ENCODE peak calls at places on chromosomes 12 and 14, in six cellular contexts. Y is GM23338, S is A549, G is lower leg skin, N is choroid plexus epithelial cell, U is ovary. Z is an unnamed sample.

GRCh38 chr12:103505371-103506236 is 9.8 kb upstream of the C12orf42 start:
- DNase-seq in Y (no peak), S (no peak), G (no peak), N (no peak), U (no peak), Z (no peak)

GRCh38 chr12:49762468-49762847 is 21.1 kb downstream of the TMBIM6 start:
- DNase-seq in Y (peak; percentile 17), S (no peak), G (no peak), N (no peak), U (no peak), Z (no peak)

GRCh38 chr14:73888971-73889370 is 2.3 kb downstream of the ZNF410 start:
- DNase-seq in Y (no peak), S (no peak), G (no peak), N (no peak), U (no peak), Z (no peak)

GRCh38 chr14:75979071-75979571 is 2.7 kb downstream of the TGFB3 start:
- DNase-seq in Y (peak; percentile 76), S (peak; percentile 33), G (no peak), N (peak; percentile 73), U (peak; percentile 48), Z (peak; percentile 57)

GRCh38 chr14:51453869-51454268 is 197.8 kb upstream of the FRMD6 start:
- DNase-seq in Y (no peak), S (no peak), G (no peak), N (no peak), U (no peak), Z (no peak)

GRCh38 chr12:39292125-39292630 is 150.7 kb downstream of the KIF21A start:
- DNase-seq in Y (no peak), S (no peak), G (no peak), N (no peak), U (no peak), Z (no peak)

GRCh38 chr14:93643127-93643526 is 145.2 kb downstream of the PRIMA1 start:
- DNase-seq in Y (no peak), S (no peak), G (no peak), N (no peak), U (no peak), Z (no peak)

GRCh38 chr14:92613008-92613658 is 99.6 kb downstream of the RIN3 start:
- DNase-seq in Y (peak; percentile 89), S (no peak), G (no peak), N (peak; percentile 20), U (no peak), Z (peak; percentile 75)

GRCh38 chr12:53345486-53346195 is 9.5 kb upstream of the SP7 start:
- DNase-seq in Y (peak; percentile 63), S (no peak), G (no peak), N (no peak), U (no peak), Z (peak; percentile 69)

GRCh38 chr14:95701846-95702221 is 12.1 kb downstream of the TCL1A start:
- DNase-seq in Y (peak; percentile 68), S (no peak), G (no peak), N (peak; percentile 2), U (no peak), Z (no peak)

GRCh38 chr14:21034707-21035106 is at the start of gene RNASE13:
- DNase-seq in Y (no peak), S (no peak), G (no peak), N (no peak), U (no peak), Z (no peak)

GRCh38 chr14:65403231-65403630 is 9.3 kb upstream of the FUT8 start:
- DNase-seq in Y (no peak), S (no peak), G (no peak), N (peak; percentile 60), U (no peak), Z (no peak)

GRCh38 chr14:55249423-55249822 is 21.8 kb upstream of the FBXO34 start:
- DNase-seq in Y (no peak), S (no peak), G (no peak), N (peak; percentile 57), U (no peak), Z (peak; percentile 91)

GRCh38 chr14:104323551-104324175 is 185.3 kb downstream of the KIF26A start:
- DNase-seq in Y (no peak), S (no peak), G (no peak), N (no peak), U (no peak), Z (no peak)

GRCh38 chr12:123115409-123116111 is 35.3 kb downstream of the PITPNM2 start:
- DNase-seq in Y (no peak), S (no peak), G (peak; percentile 78), N (peak; percentile 95), U (peak; percentile 76), Z (no peak)

GRCh38 chr14:21103165-21103709 is 2.4 kb downstream of the TMEM253 start:
- DNase-seq in Y (peak; percentile 51), S (peak; percentile 96), G (no peak), N (no peak), U (no peak), Z (no peak)

GRCh38 chr12:23611320-23611719 is 338.1 kb downstream of the SOX5 start:
- DNase-seq in Y (no peak), S (no peak), G (no peak), N (peak; percentile 37), U (no peak), Z (no peak)

GRCh38 chr12:25025260-25025659 is 76.4 kb upstream of the BCAT1 start:
- DNase-seq in Y (no peak), S (no peak), G (no peak), N (no peak), U (no peak), Z (no peak)

GRCh38 chr12:25018146-25018545 is 69.2 kb upstream of the BCAT1 start:
- DNase-seq in Y (no peak), S (no peak), G (no peak), N (no peak), U (no peak), Z (no peak)

GRCh38 chr12:25017336-25017735 is 68.4 kb upstream of the BCAT1 start:
- DNase-seq in Y (no peak), S (no peak), G (no peak), N (peak; percentile 6), U (no peak), Z (no peak)

GRCh38 chr12:25023808-25024207 is 74.9 kb upstream of the BCAT1 start:
- DNase-seq in Y (no peak), S (no peak), G (no peak), N (no peak), U (no peak), Z (no peak)

DNA sequence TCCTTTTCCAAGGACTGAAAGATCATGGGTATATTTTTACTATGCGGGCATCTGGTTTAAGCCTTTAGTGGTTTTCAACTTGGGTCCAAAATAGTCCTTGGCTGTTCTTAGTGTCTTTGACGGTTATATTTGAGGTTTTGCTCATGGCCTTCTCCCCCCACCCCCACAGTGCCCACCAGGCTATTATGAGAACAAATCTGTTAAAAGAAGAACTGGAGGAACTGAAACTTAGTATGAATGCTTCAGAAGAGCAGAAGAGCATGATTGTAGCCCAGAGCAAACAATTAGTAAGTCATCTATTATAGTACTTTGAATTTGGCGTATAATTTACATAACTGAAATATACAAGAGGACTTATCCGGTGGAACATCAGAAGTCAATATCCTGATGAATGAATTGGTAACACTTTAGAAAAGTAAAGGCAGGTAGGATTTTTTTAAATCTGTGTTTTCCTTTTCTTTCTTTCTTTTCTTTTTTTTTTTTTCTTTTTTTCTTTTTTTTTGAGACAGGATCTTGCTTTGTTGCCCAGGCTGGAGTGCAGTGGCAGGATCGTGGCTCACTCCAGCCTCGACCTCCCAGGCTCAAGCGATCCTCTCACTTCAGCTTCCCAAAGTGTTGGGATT is 71.8 kb upstream of the BCAT1 start:
- DNase-seq in Y (no peak), S (no peak), G (no peak), N (no peak), U (no peak), Z (no peak)
- H3K4me3 ChIP-seq in Y (no peak overlapping the region), S (no peak overlapping the region), G (no peak overlapping the region), N (no peak overlapping the region), U (no peak overlapping the region), Z (no peak overlapping the region)

DNA sequence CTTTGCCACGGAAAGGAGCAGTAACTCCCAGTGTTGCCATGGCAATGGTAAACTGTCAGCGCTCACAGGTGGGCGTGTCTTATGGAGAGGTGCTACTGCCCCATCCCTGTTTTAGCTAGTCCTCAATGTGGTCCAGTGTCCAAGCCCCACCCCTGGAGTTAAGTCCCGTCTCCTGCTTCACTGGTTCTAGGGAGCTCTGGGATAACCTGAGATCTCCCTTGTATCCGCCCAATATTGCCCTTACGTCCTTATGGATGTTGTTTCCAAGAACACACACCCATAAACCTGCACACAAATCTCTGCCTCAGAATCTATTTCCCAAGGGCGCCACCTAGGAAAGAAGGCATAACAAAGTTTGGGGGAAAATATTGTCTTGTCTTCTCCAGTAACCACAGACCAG is 64.2 kb downstream of the SPRING1 start:
- DNase-seq in Y (peak; percentile 64), S (no peak), G (no peak), N (no peak), U (no peak), Z (no peak)
- TF ChIP-seq CTCF in Y (peak; percentile 59), S (peak; percentile 48), G (no peak), N (peak; percentile 22), U (no peak), Z (no peak)

DNA sequence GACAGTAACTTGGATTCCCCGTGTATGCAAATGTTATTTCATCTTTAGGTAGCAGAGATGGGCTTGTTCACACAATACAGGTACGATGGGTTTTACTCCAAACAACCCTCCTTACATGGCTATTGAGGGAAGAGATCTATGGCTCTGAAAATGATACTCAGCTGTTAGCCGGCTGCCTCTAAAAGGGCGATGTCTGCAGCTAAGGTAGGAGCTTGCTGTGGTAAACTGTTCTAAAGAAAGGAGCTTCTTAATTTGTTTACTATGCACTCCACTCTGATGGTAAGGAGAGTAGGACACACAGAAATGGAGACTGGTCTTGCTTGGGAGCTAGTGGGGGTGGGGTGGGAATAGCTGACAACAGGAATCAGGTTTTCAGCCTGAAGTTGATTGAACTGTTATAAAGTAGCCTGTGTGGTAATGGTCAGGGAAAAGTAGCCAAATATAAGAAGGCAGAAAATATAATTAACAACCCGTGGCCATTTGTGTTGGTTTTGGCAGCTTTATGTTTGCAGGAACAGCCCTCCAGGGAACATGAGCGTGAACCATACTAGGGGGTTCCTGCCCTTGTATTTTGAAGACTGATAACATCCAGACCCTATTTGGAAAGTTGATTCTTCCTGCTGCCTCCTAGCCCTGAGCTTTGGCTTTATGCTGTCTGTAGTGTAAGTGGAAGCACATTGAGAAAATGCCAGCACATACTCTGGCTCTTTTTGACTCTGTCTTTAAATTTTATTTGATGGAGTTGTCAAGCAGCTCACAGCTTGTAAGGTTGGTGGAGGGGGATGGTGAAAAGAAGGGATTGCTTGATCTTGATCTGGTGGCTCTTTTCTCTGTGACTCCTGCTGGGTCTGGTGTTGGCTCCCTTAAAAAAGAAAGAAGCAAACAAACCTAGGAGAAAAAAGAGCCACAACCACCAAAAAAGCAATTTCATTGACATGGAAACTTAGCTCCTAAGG is 929.8 kb downstream of the DIO2 start:
- DNase-seq in Y (peak; percentile 41), S (no peak), G (no peak), N (peak; percentile 37), U (no peak), Z (no peak)
- H3K4me3 ChIP-seq in Y (peak overlapping the region; percentile 79), S (no peak overlapping the region), G (no peak overlapping the region), N (peak overlapping the region; percentile 75), U (no peak overlapping the region), Z (no peak overlapping the region)

DNA sequence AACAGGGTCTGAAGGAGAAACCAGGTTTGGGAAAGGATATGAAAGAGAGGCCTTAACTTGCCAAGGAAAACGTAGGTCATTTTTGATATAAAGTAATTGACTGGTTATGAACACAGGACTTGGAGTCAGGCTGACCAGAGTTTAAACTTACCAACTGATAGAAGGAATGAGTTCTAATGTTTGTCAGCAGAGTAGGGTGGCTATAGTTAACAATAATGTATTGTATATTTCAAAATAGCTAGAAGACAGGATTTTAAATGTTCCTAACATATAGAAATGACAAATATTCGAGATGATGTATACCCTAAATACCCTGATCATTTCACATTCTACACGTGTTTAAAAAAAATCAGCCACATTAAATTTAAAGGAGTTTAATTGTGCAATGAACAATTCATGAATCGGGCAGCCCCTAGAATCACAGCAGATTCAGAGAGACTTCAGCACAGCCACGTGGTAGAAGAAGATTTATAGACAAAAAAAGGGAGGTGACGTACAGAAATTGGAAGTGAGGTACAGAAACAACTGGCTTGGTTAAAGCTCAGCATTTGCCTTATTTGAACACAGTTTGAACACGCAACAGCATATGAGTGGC is 52.5 kb upstream of the PLEKHG7 start:
- DNase-seq in Y (no peak), S (no peak), G (no peak), N (no peak), U (no peak), Z (no peak)
- TF ChIP-seq CTCF in Y (no peak), S (peak; percentile 18), G (no peak), N (no peak), U (no peak), Z (no peak)